ENCODE peak calls at places on chromosomes 4 and X, in ten cellular contexts. W is H54; M is neural crest cell; U is PC-3; Z is OCI-LY7; R is WTC11; Y is NCI-H1694; N is Calu3; K is effector memory CD8-positive, alpha-beta T cell; E is NCI-H2029. L is an unnamed sample.
A peak's percentile ranks its signal among the peaks of the same experiment; 100 is the strongest.

GRCh38 chrX:39802906-39803305 is 294.9 kb downstream of the BCOR start:
- DNase-seq in W (no peak), M (no peak), U (no peak), Z (no peak), R (no peak), Y (no peak), N (no peak), K (no peak), E (no peak), L (no peak)

GRCh38 chrX:43618376-43619205 is 37.5 kb upstream of the MAOA start:
- DNase-seq in W (no peak), M (no peak), U (no peak), Z (no peak), R (peak; percentile 9), Y (no peak), N (no peak), K (no peak), E (no peak), L (peak; percentile 40)

GRCh38 chr4:139014391-139015268 is 951 bp upstream of the NOCT start:
- DNase-seq in W (peak; percentile 46), M (no peak), U (peak; percentile 89), Z (no peak), R (no peak), Y (no peak), N (peak; percentile 41), K (no peak), E (no peak), L (peak; percentile 64)

GRCh38 chrX:46575991-46576392 is 2.4 kb downstream of the CHST7 start:
- DNase-seq in W (no peak), M (no peak), U (peak; percentile 32), Z (peak; percentile 14), R (no peak), Y (no peak), N (no peak), K (no peak), E (no peak), L (peak; percentile 48)

GRCh38 chr4:141391771-141392170 is 171.1 kb downstream of the ZNF330 start:
- DNase-seq in W (no peak), M (no peak), U (peak; percentile 96), Z (no peak), R (no peak), Y (no peak), N (no peak), K (no peak), E (peak; percentile 82), L (no peak)

GRCh38 chrX:81708506-81708905 is 506.6 kb downstream of the SH3BGRL start:
- DNase-seq in W (peak; percentile 0), M (no peak), U (peak; percentile 61), Z (no peak), R (no peak), Y (no peak), N (peak; percentile 44), K (no peak), E (no peak), L (no peak)

GRCh38 chr4:7398104-7398423 is 36.7 kb downstream of the PSAPL1 start:
- DNase-seq in W (no peak), M (no peak), U (peak; percentile 61), Z (no peak), R (no peak), Y (peak; percentile 53), N (peak; percentile 50), K (no peak), E (peak; percentile 97), L (no peak)

GRCh38 chrX:67697452-67697851 is 153.6 kb downstream of the AR start:
- DNase-seq in W (no peak), M (no peak), U (no peak), Z (no peak), R (no peak), Y (no peak), N (no peak), K (no peak), E (no peak), L (no peak)

GRCh38 chr4:31194823-31195222 is 474.7 kb downstream of the PCDH7 start:
- DNase-seq in W (no peak), M (no peak), U (no peak), Z (no peak), R (no peak), Y (no peak), N (no peak), K (no peak), E (no peak), L (no peak)

GRCh38 chr4:120865985-120866384 is 56.5 kb downstream of the PRDM5 start:
- DNase-seq in W (no peak), M (no peak), U (no peak), Z (peak; percentile 73), R (peak; percentile 12), Y (no peak), N (no peak), K (no peak), E (peak; percentile 50), L (no peak)

GRCh38 chr4:127997534-127998388 is 32.6 kb downstream of the ABHD18 start:
- DNase-seq in W (peak; percentile 22), M (no peak), U (peak; percentile 69), Z (peak; percentile 66), R (no peak), Y (no peak), N (no peak), K (no peak), E (no peak), L (no peak)

GRCh38 chrX:37984880-37985279 is 21.5 kb upstream of the SYTL5 start:
- DNase-seq in W (no peak), M (no peak), U (no peak), Z (no peak), R (no peak), Y (no peak), N (no peak), K (no peak), E (no peak), L (no peak)

GRCh38 chr4:14719053-14719452 is 283.2 kb upstream of the CPEB2 start:
- DNase-seq in W (no peak), M (no peak), U (peak; percentile 78), Z (no peak), R (no peak), Y (no peak), N (peak; percentile 50), K (no peak), E (no peak), L (no peak)

GRCh38 chr4:53545942-53546581 is 45.2 kb downstream of the LNX1 start:
- DNase-seq in W (no peak), M (no peak), U (peak; percentile 19), Z (no peak), R (no peak), Y (no peak), N (no peak), K (no peak), E (no peak), L (no peak)

GRCh38 chr4:168605411-168605810 is 108.6 kb downstream of the PALLD start:
- DNase-seq in W (peak; percentile 19), M (no peak), U (peak; percentile 59), Z (no peak), R (no peak), Y (no peak), N (peak; percentile 4), K (no peak), E (no peak), L (no peak)

GRCh38 chr4:174314770-174315169 is 31.1 kb downstream of the CEP44 start:
- DNase-seq in W (no peak), M (no peak), U (peak; percentile 46), Z (no peak), R (no peak), Y (no peak), N (no peak), K (no peak), E (no peak), L (no peak)

GRCh38 chr4:41213563-41214157 is 682 bp downstream of the APBB2 start:
- DNase-seq in W (no peak), M (peak; percentile 12), U (no peak), Z (peak; percentile 49), R (peak; percentile 50), Y (no peak), N (peak; percentile 10), K (no peak), E (no peak), L (no peak)

GRCh38 chrX:85084770-85085393 is 81.2 kb downstream of the APOOL start:
- DNase-seq in W (no peak), M (peak; percentile 11), U (peak; percentile 55), Z (peak; percentile 33), R (no peak), Y (no peak), N (peak; percentile 12), K (peak; percentile 0), E (no peak), L (peak; percentile 11)

L was measured in HepG2.